ENCODE peak calls at places on chromosomes 12 and 14, in five cellular contexts. L, D, Q, V and R are unnamed samples.

GRCh38 chr14:101113835-101114725 is 210.6 kb upstream of the RTL1 start:
- DNase-seq in Q (no peak), D (no peak), V (no peak), L (no peak), R (no peak)

GRCh38 chr12:114936148-114937099 is 252.4 kb upstream of the TBX3 start:
- DNase-seq in D (no peak), L (peak; percentile 83), Q (no peak), V (peak; percentile 42), R (no peak)

GRCh38 chr12:15638231-15638630 is 151.0 kb downstream of the EPS8 start:
- DNase-seq in V (no peak), L (no peak), D (no peak), Q (no peak), R (no peak)

GRCh38 chr12:46675736-46676135 is 150.1 kb downstream of the SLC38A4 start:
- DNase-seq in V (no peak), Q (peak; percentile 35), L (peak; percentile 14), D (peak; percentile 62), R (no peak)

GRCh38 chr12:24947541-24948451 is 1.1 kb downstream of the BCAT1 start:
- DNase-seq in V (no peak), L (peak; percentile 25), D (no peak), Q (no peak), R (no peak)

GRCh38 chr14:56195727-56196126 is 77.5 kb downstream of the PELI2 start:
- DNase-seq in Q (no peak), L (peak; percentile 83), D (no peak), V (no peak), R (no peak)

GRCh38 chr14:102605026-102605425 is 12.6 kb downstream of the RCOR1 start:
- DNase-seq in D (peak; percentile 52), Q (no peak), L (no peak), V (peak; percentile 80), R (no peak)

GRCh38 chr14:74571901-74572828 is 39.9 kb downstream of the LTBP2 start:
- DNase-seq in Q (no peak), D (no peak), L (peak; percentile 100), V (peak; percentile 80), R (peak; percentile 74)

GRCh38 chr12:69534389-69534822 is 50.9 kb upstream of the CCT2 start:
- DNase-seq in V (peak; percentile 87), Q (peak; percentile 62), L (peak; percentile 100), D (peak; percentile 64), R (no peak)

GRCh38 chr12:71138011-71138410 is 19.8 kb downstream of the TSPAN8 start:
- DNase-seq in Q (no peak), V (no peak), D (no peak), L (no peak), R (no peak)

GRCh38 chr14:20680363-20680762 is 4.0 kb upstream of the RNASE4 start:
- DNase-seq in D (no peak), L (no peak), V (no peak), Q (no peak), R (no peak)

GRCh38 chr12:31989571-31989970 is 30.4 kb downstream of the RESF1 start:
- DNase-seq in Q (no peak), L (no peak), D (no peak), V (no peak), R (no peak)

GRCh38 chr12:76018111-76018510 is 13.5 kb downstream of the PHLDA1 start:
- DNase-seq in D (no peak), L (peak; percentile 52), Q (no peak), V (no peak), R (no peak)

GRCh38 chr12:96438330-96438729 is 38.1 kb upstream of the CDK17 start:
- DNase-seq in D (no peak), Q (no peak), L (no peak), V (no peak), R (no peak)

GRCh38 chr12:114152890-114153289 is 186.8 kb upstream of the RBM19 start:
- DNase-seq in L (no peak), D (no peak), V (no peak), Q (no peak), R (no peak)

GRCh38 chr12:3613641-3614180 is 122.7 kb downstream of the PRMT8 start:
- DNase-seq in Q (no peak), V (no peak), D (no peak), L (no peak), R (peak; percentile 37)

GRCh38 chr14:92780444-92780843 is 13.7 kb upstream of the GOLGA5 start:
- DNase-seq in Q (no peak), L (peak; percentile 77), V (no peak), D (no peak), R (no peak)

GRCh38 chr12:121803861-121804416 is at the start of gene SETD1B:
- DNase-seq in V (no peak), D (peak; percentile 74), L (peak; percentile 70), Q (peak; percentile 74), R (no peak)

GRCh38 chr12:74945771-74946198 is 263.9 kb downstream of the KCNC2 start:
- DNase-seq in D (no peak), V (no peak), Q (no peak), L (no peak), R (no peak)

GRCh38 chr12:12398026-12398859 is 41.4 kb downstream of the BORCS5 start:
- DNase-seq in D (peak; percentile 76), Q (peak; percentile 35), L (peak; percentile 98), V (peak; percentile 88), R (no peak)

GRCh38 chr12:12381982-12382381 is 25.1 kb downstream of the BORCS5 start:
- DNase-seq in Q (no peak), D (no peak), L (no peak), V (no peak), R (no peak)

GRCh38 chr12:59620326-59620725 is 24.5 kb downstream of the SLC16A7 start:
- DNase-seq in L (no peak), V (no peak), D (no peak), Q (no peak), R (no peak)

GRCh38 chr14:95465358-95465757 is 51.1 kb downstream of the SYNE3 start:
- DNase-seq in Q (no peak), D (no peak), L (no peak), V (no peak), R (no peak)

GRCh38 chr12:92078167-92079053 is 67.2 kb downstream of the BTG1 start:
- DNase-seq in L (peak; percentile 92), D (peak; percentile 69), Q (no peak), V (peak; percentile 60), R (no peak)

GRCh38 chr12:108235231-108235959 is 103.7 kb downstream of the CMKLR1 start:
- DNase-seq in Q (no peak), L (no peak), D (no peak), V (no peak), R (no peak)

GRCh38 chr12:108231909-108232434 is 102.9 kb downstream of the WSCD2 start:
- DNase-seq in Q (no peak), D (no peak), L (no peak), V (no peak), R (no peak)

GRCh38 chr12:108236366-108236765 is 102.7 kb downstream of the CMKLR1 start:
- DNase-seq in V (no peak), Q (no peak), D (no peak), L (no peak), R (no peak)

GRCh38 chr12:108232565-108232964 is 103.5 kb downstream of the WSCD2 start:
- DNase-seq in Q (no peak), V (peak; percentile 18), L (no peak), D (no peak), R (no peak)

DNA sequence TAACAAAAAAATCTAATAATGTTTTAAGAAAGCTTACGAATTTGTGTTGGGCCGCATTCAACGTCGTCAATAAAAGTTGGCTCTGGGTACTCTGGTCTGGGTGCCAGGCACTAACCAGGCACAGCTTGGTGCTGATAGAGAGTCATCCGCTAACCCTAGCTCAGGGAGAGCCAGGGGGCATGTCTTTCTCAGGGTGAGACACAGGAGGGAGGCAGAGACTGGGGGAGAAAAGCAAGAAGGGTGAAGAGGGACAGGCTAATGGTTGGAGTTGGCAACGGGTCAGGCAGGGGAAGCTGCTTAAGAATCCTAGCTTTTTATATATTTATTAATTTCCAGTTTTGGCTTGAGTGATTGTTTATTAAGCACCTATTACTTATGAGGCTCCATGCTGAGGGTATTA is 105.0 kb downstream of the CMKLR1 start:
- DNase-seq in V (no peak), Q (no peak), D (no peak), L (peak; percentile 0), R (no peak)
- TF ChIP-seq CTCF in V (no peak), Q (peak; percentile 32), D (no peak), L (no peak), R (peak; percentile 48)

GRCh38 chr14:88463318-88463717 is 77.9 kb downstream of the SPATA7 start:
- DNase-seq in V (no peak), Q (no peak), L (no peak), D (no peak), R (no peak)
- TF ChIP-seq CTCF in V (no peak), Q (peak; percentile 32), L (peak; percentile 20), D (no peak), R (peak; percentile 55)

DNA sequence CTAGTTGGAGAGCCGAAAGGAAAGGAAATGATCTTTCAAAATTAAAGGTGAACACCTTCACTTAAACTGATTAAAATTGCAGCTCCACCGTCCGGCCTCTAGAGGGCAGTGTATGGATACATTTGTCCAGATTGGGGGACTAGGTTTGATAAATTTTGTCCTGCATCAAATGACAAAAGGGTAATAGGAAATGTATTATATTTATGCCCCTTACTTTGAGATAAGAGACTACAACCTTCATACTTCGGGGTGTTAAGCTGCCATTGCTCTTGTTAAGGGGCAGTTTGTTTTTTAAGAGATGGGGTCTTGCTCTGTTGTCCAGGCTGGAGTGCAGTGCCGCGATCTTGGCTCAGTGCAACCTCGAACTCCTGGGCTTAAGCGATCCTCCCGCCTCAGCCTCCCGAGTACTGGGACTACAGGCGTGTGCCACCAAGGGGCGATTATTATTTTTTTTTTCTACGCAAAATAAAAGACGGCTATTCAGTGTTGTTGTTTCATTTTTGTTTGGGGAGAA is 818 bp upstream of the SUOX start:
- DNase-seq in D (no peak), Q (peak; percentile 69), L (peak; percentile 42), V (peak; percentile 48), R (no peak)
- TF ChIP-seq CTCF in D (peak; percentile 84), Q (peak; percentile 83), L (peak; percentile 85), V (peak; percentile 88), R (peak; percentile 93)

GRCh38 chr14:51680031-51680430 is 28.3 kb downstream of the FRMD6 start:
- DNase-seq in L (no peak), D (no peak), Q (no peak), V (no peak), R (no peak)
- TF ChIP-seq CTCF in L (no peak), D (no peak), Q (no peak), V (no peak), R (no peak)